ENCODE peak calls at places on chromosomes 3 and 15, in six cellular contexts. B is fibroblast of pulmonary artery, E is astrocyte, O is GM06990, U is left ventricle myocardium inferior, Y is RWPE2. V is an unnamed sample.

GRCh38 chr15:55774113-55774970 is 31.4 kb upstream of the PRTG start:
- DNase-seq in B (peak), E (no peak), O (no peak), U (peak), Y (no peak), V (peak)

GRCh38 chr3:140719841-140720240 is 42.0 kb downstream of the TRIM42 start:
- DNase-seq in B (no peak), E (no peak), O (no peak), U (no peak), Y (no peak), V (no peak)

GRCh38 chr15:64991536-64992135 is 1.9 kb upstream of the SPG21 start:
- DNase-seq in B (no peak), E (no peak), O (no peak), U (peak), Y (no peak), V (no peak)

GRCh38 chr3:180048840-180049239 is 12.1 kb upstream of the PEX5L start:
- DNase-seq in B (peak), E (peak), O (no peak), U (no peak), Y (no peak), V (no peak)

GRCh38 chr3:120348065-120348980 is 831 bp downstream of the LRRC58 start:
- DNase-seq in B (no peak), E (no peak), O (no peak), U (no peak), Y (peak), V (no peak)

GRCh38 chr3:101036213-101036618 is 43.0 kb upstream of the ABI3BP start:
- DNase-seq in B (peak), E (peak), O (no peak), U (no peak), Y (peak), V (no peak)

GRCh38 chr3:107951111-107951510 is 139.7 kb downstream of the CD47 start:
- DNase-seq in B (peak), E (no peak), O (no peak), U (no peak), Y (no peak), V (no peak)

GRCh38 chr15:29259233-29259632 is 10.4 kb downstream of the NSMCE3 start:
- DNase-seq in B (no peak), E (no peak), O (no peak), U (no peak), Y (no peak), V (no peak)

GRCh38 chr3:113745273-113746068 is 578 bp downstream of the NAA50 start:
- DNase-seq in B (peak), E (peak), O (peak), U (peak), Y (peak), V (peak)

GRCh38 chr3:4963669-4964589 is 15.3 kb upstream of the BHLHE40 start:
- DNase-seq in B (no peak), E (no peak), O (no peak), U (no peak), Y (no peak), V (no peak)

GRCh38 chr3:52896613-52897012 is 735 bp downstream of the STIMATE start:
- DNase-seq in B (no peak), E (no peak), O (no peak), U (no peak), Y (no peak), V (no peak)

GRCh38 chr3:24450142-24450932 is 44.3 kb downstream of the THRB start:
- DNase-seq in B (no peak), E (no peak), O (no peak), U (no peak), Y (no peak), V (no peak)

GRCh38 chr3:10508235-10508618 is 2.8 kb upstream of the ATP2B2 start:
- DNase-seq in B (no peak), E (no peak), O (no peak), U (no peak), Y (no peak), V (no peak)

GRCh38 chr15:81480645-81481053 is 106.6 kb upstream of the TMC3 start:
- DNase-seq in B (peak), E (peak), O (peak), U (no peak), Y (no peak), V (no peak)

GRCh38 chr3:22349445-22349844 is 598.4 kb upstream of the ZNF385D start:
- DNase-seq in B (no peak), E (no peak), O (no peak), U (no peak), Y (no peak), V (no peak)

GRCh38 chr3:13388816-13389215 is 31.3 kb downstream of the NUP210 start:
- DNase-seq in B (no peak), E (no peak), O (no peak), U (no peak), Y (no peak), V (no peak)

GRCh38 chr3:139198929-139199328 is 144.9 kb upstream of the MRPS22 start:
- DNase-seq in B (no peak), E (no peak), O (no peak), U (no peak), Y (no peak), V (no peak)

GRCh38 chr3:151425640-151426336 is 35.1 kb downstream of the IGSF10 start:
- DNase-seq in B (no peak), E (peak), O (no peak), U (no peak), Y (no peak), V (no peak)

GRCh38 chr15:89905846-89906378 is 6.8 kb downstream of the ARPIN start:
- DNase-seq in B (no peak), E (no peak), O (no peak), U (no peak), Y (no peak), V (no peak)

GRCh38 chr3:149603126-149604074 is 54.4 kb downstream of the WWTR1 start:
- DNase-seq in B (peak), E (peak), O (no peak), U (no peak), Y (no peak), V (no peak)

GRCh38 chr15:84987949-84988624 is 6.4 kb downstream of the PDE8A start:
- DNase-seq in B (no peak), E (no peak), O (no peak), U (no peak), Y (no peak), V (no peak)

GRCh38 chr15:88623061-88623460 is 1.9 kb downstream of the AEN start:
- DNase-seq in B (peak), E (peak), O (no peak), U (no peak), Y (peak), V (no peak)

DNA sequence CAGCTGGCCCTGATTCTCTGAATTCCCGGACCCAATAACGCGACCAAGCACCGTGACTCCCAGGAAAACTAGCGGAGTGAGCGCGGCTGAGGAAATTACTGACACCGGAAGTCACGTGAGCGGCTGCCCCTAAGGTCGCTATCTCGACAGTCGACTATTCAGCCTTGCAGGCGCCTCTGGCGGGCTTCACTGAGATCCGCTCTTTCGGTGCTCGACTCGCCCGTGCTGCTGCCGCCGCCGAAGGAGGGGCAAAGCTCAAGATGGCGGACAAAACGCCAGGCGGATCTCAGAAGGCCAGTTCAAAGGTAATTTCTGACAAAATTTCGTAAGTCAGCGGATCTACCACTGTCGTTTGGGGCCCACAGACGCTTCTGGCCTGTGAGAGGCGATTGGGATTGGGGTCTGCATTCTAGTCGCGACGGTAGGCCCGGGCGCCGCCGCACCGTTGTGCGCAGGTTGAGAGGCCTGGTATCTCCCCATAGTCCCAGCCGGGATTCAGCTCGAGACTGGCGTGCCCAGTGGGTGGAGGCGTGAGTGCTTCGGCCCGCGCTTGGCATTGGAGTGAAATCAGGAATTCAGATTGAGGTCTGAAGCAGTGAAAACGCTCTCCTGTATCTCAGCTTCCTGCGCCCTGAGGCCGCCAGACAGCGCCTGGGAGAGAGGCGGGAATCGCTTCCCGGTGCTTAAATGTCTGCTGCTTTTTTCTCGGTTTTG is at the start of gene U2SURP:
- DNase-seq in B (peak), E (peak), O (peak), U (peak), Y (peak), V (peak)
- TF ChIP-seq CTCF in B (no peak), E (no peak), O (no peak), U (peak), Y (no peak), V (no peak)

DNA sequence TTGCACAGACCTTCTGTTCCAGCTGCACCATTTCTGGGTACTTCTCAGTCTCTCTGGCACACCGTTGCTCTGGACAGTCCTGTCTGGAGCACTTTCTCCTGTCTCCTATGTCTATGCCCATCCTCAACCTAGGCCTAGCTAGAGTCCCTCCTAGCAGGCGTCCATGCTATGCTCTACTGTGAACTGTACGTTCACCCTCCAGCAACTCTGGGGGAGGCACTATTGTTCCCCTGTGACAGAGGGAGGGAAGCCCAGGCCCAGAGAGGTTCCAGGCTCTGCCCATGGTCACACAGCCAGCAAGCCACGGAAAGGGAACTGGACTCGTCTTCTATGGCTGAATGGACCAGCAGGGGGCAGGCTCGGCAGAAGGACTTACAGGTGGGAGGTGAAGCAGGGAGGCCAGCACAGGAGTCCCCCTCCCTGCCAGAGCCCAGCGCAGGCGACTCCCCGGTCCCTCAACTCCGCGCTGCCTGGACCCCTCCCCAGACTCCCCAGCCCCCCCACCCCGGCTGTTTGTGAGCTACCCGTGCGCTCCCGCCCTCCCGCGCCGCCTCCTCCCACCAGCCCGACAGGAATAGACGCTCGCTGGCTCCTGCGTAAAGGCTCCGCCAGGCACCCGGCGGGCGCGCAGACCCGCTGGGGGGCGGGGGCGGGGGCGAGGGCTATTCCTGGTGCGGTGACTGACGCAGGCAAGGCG is 1.7 kb upstream of the LINGO1 start:
- DNase-seq in B (peak), E (peak), O (peak), U (peak), Y (no peak), V (peak)
- TF ChIP-seq CTCF in B (peak), E (no peak), O (peak), U (peak), Y (no peak), V (peak)

DNA sequence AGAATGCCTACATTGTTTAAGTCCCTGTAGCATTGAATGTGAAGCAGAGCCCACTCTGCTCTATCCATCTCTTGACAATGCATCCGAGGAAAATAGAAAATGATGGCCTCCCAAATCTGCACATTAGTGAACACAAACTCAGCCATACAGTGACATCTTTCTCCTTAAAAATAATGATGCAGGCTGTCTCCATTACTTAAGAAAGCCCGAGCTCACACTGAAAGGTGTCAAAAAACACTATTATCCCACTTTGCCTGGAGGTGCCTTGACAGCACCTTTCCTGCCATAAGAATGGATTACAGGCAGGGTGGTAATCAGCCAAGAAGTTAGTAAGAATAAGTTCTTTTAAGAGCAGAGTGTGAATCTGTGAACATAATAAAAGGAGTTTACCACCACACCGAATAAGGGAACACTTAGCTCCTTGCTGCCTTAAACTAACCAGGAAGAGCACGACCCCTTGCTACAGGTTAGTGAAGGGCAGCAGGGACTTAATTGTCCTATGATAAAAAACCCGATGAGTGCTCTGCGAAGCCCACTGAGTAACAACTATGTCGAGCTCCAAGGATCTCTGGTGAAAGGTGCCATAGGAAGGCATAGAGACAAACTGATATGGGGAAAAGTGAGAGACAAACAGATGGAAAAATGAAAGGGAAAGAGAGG is 123.2 kb upstream of the TUSC7 start:
- DNase-seq in B (no peak), E (no peak), O (no peak), U (no peak), Y (no peak), V (no peak)
- TF ChIP-seq CTCF in B (no peak), E (no peak), O (no peak), U (no peak), Y (no peak), V (no peak)

DNA sequence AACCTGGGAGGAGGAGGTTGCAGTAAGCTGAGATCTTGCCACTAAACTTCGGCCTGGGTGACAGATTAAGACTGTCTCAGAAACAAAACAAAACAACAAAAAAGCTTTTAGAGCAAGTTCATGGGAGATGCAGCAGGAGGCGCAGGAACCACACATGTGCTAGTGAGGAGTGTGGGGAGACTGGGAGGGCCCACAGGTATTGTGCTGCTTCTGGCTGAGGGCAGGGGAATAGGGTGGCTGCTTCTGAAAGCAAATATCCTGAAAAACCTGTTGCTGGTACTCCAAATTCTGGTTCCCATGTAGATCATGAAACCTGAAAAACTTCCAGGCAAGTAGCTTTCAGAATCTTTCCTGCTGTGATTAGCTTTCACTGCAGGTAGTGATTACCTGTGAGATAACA is 22.1 kb downstream of the TYRO3 start:
- DNase-seq in B (no peak), E (no peak), O (no peak), U (no peak), Y (no peak), V (no peak)
- TF ChIP-seq CTCF in B (peak), E (no peak), O (peak), U (no peak), Y (peak), V (no peak)

GRCh38 chr3:190443257-190443656 is 6.4 kb downstream of the TMEM207 start:
- DNase-seq in B (peak), E (no peak), O (no peak), U (no peak), Y (no peak), V (no peak)
- TF ChIP-seq CTCF in B (peak), E (peak), O (peak), U (no peak), Y (peak), V (no peak)

V was measured in natural killer cell.